ENCODE peak calls at places on chromosomes 3 and 15, in four cellular contexts. B is MM.1S, L is HCT116, H is hepatocyte. R is an unnamed sample.

GRCh38 chr15:93865610-93866009 is 365.8 kb upstream of the MCTP2 start:
- DNase-seq in L (no peak), H (no peak), B (no peak), R (no peak)

GRCh38 chr3:134642445-134643149 is 8.2 kb downstream of the KY start:
- DNase-seq in H (no peak), B (no peak), L (no peak), R (no peak)

GRCh38 chr3:120850326-120851295 is 57.4 kb upstream of the STXBP5L start:
- DNase-seq in B (no peak), H (no peak), L (no peak), R (no peak)

GRCh38 chr3:184560992-184561328 is 625 bp upstream of the EPHB3 start:
- DNase-seq in H (no peak), B (no peak), L (no peak), R (no peak)

GRCh38 chr15:79105141-79105540 is 14.6 kb upstream of the RASGRF1 start:
- DNase-seq in H (no peak), B (no peak), L (no peak), R (no peak)

GRCh38 chr3:177340243-177340830 is 143.1 kb upstream of the TBL1XR1 start:
- DNase-seq in B (no peak), L (no peak), H (no peak), R (no peak)

GRCh38 chr3:6326760-6327159 is 534.2 kb upstream of the GRM7 start:
- DNase-seq in L (no peak), B (no peak), H (no peak), R (no peak)

GRCh38 chr3:130341388-130341787 is 4.1 kb upstream of the COL6A5 start:
- DNase-seq in H (no peak), L (no peak), B (no peak), R (no peak)

GRCh38 chr15:49327927-49328326 is 95.1 kb upstream of the FGF7 start:
- DNase-seq in H (no peak), L (no peak), B (no peak), R (no peak)

GRCh38 chr3:16033889-16034687 is 140.4 kb upstream of the GALNT15 start:
- DNase-seq in H (no peak), B (no peak), L (no peak), R (no peak)

GRCh38 chr3:89851974-89852621 is 744.7 kb downstream of the EPHA3 start:
- DNase-seq in B (no peak), L (no peak), H (peak; percentile 83), R (peak; percentile 86)

GRCh38 chr3:128482857-128483656 is 9.9 kb downstream of the GATA2 start:
- DNase-seq in H (peak; percentile 56), L (no peak), B (no peak), R (peak; percentile 71)

GRCh38 chr15:74444106-74445062 is 10.6 kb upstream of the SEMA7A start:
- DNase-seq in B (no peak), L (no peak), H (no peak), R (no peak)

GRCh38 chr3:21673393-21673792 is 77.6 kb downstream of the ZNF385D start:
- DNase-seq in L (no peak), B (no peak), H (no peak), R (no peak)

GRCh38 chr3:97872209-97873042 is 50.6 kb downstream of the CRYBG3 start:
- DNase-seq in B (no peak), H (peak; percentile 12), L (no peak), R (no peak)

GRCh38 chr3:182400838-182401237 is 392.5 kb upstream of the ATP11B start:
- DNase-seq in H (no peak), L (no peak), B (no peak), R (no peak)

GRCh38 chr15:20351448-20351961 is 190.1 kb downstream of the GOLGA6L6 start:
- DNase-seq in B (peak; percentile 5), H (peak; percentile 45), L (no peak), R (no peak)

GRCh38 chr3:177787279-177788041 is 590.2 kb upstream of the TBL1XR1 start:
- DNase-seq in B (no peak), H (no peak), L (no peak), R (no peak)

GRCh38 chr3:11661827-11662226 is 18.1 kb upstream of the VGLL4 start:
- DNase-seq in L (no peak), B (no peak), H (no peak), R (no peak)

GRCh38 chr3:115790759-115791158 is 167.4 kb downstream of the GAP43 start:
- DNase-seq in H (peak; percentile 79), B (no peak), L (peak; percentile 94), R (no peak)

GRCh38 chr3:40623567-40623966 is 98.8 kb downstream of the ZNF621 start:
- DNase-seq in H (no peak), L (no peak), B (peak; percentile 61), R (no peak)

GRCh38 chr3:148026009-148026588 is 616.9 kb downstream of the ZIC1 start:
- DNase-seq in B (no peak), L (no peak), H (no peak), R (no peak)

GRCh38 chr3:48151058-48151806 is 37.0 kb downstream of the CDC25A start:
- DNase-seq in L (peak; percentile 75), B (peak; percentile 72), H (peak; percentile 87), R (peak; percentile 90)

GRCh38 chr15:68434021-68434420 is 2.1 kb upstream of the ITGA11 start:
- DNase-seq in H (no peak), B (no peak), L (no peak), R (no peak)

GRCh38 chr3:139607981-139608380 is 68.4 kb upstream of the RBP1 start:
- DNase-seq in H (no peak), L (no peak), B (no peak), R (no peak)

GRCh38 chr15:43441316-43441715 is 51.6 kb downstream of the TP53BP1 start:
- DNase-seq in B (peak; percentile 60), H (no peak), L (no peak), R (no peak)

GRCh38 chr15:43446344-43446743 is 46.6 kb downstream of the TP53BP1 start:
- DNase-seq in B (no peak), H (no peak), L (no peak), R (no peak)

GRCh38 chr15:43439268-43439667 is 53.7 kb downstream of the TP53BP1 start:
- DNase-seq in L (no peak), H (no peak), B (no peak), R (no peak)

GRCh38 chr15:43436395-43436794 is 56.6 kb downstream of the TP53BP1 start:
- DNase-seq in L (no peak), H (no peak), B (no peak), R (no peak)

GRCh38 chr15:43440721-43441281 is 52.2 kb downstream of the TP53BP1 start:
- DNase-seq in B (peak; percentile 89), L (peak; percentile 62), H (peak; percentile 71), R (peak; percentile 25)
- TF ChIP-seq EZH2phosphoT487 in B (no peak), L (no peak), H (no peak), R (no peak)

GRCh38 chr3:101635954-101636798 is 40.8 kb downstream of the ZBTB11 start:
- DNase-seq in B (peak; percentile 58), H (peak; percentile 66), L (peak; percentile 27), R (peak; percentile 77)
- TF ChIP-seq EZH2phosphoT487 in B (no peak), H (no peak), L (no peak), R (no peak)

GRCh38 chr3:127304121-127304744 is 16.4 kb upstream of the PRR20G start:
- DNase-seq in L (peak; percentile 92), H (peak; percentile 50), B (peak; percentile 86), R (peak; percentile 30)
- TF ChIP-seq EZH2phosphoT487 in L (no peak), H (no peak), B (no peak), R (no peak)

DNA sequence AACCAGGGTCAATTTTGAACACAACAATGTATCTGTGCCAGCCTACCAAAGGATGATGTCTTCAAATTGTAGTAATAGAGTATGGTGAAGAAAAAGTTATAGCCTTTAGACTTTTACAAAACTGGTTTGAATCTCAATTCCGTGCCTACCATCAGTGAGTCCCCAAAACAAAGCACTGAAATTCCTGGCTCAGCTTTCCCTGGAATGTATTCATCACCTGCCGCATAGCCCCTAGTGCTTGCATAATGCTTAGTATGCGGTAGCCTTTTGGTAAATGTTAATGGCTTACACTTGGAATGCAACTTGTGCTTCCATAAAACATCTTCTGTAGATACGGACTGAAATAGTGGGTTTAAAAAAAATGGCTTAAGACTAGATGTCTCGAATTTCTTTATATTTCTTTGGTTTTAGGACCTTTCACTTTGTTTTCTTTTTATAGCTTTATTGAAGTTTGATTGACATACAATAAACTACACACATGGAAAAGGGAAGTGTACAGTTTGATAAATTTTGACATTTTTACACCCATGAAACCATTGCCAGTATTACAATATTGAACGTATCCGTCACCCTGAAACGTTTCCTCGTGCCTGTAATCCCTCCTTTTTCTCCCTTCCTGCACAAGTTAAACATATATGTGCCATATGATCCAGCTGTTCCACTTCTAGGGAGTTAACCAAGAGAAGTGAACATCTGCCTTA is 12.1 kb downstream of the SACM1L start:
- DNase-seq in L (no peak), B (no peak), H (no peak), R (peak; percentile 73)
- TF ChIP-seq EZH2phosphoT487 in L (no peak), B (no peak), H (no peak), R (no peak)

GRCh38 chr3:52222319-52223221 is 2.9 kb downstream of the TLR9 start:
- DNase-seq in B (no peak), L (no peak), H (no peak), R (no peak)
- TF ChIP-seq EZH2phosphoT487 in B (no peak), L (no peak), H (no peak), R (no peak)

GRCh38 chr3:151169700-151170224 is 33.3 kb downstream of the GPR171 start:
- DNase-seq in L (no peak), H (no peak), B (peak; percentile 14), R (no peak)
- TF ChIP-seq EZH2phosphoT487 in L (no peak), H (no peak), B (no peak), R (no peak)

GRCh38 chr3:30576946-30577345 is 29.5 kb upstream of the TGFBR2 start:
- DNase-seq in H (no peak), B (no peak), L (no peak), R (no peak)
- TF ChIP-seq EZH2phosphoT487 in H (no peak), B (no peak), L (no peak), R (no peak)

R was measured in neural progenitor cell.